ENCODE peak calls at places on chromosome 14, in five cellular contexts. Y is K562, V is cardiac fibroblast, W is ascending aorta, S is ovary. U is an unnamed sample.

GRCh38 chr14:51095854-51096823 is 1.2 kb upstream of the TRIM9 start:
- DNase-seq in S (peak), V (peak), W (no peak), Y (no peak), U (peak)

GRCh38 chr14:23539209-23539866 is 12.2 kb downstream of the ZFHX2 start:
- DNase-seq in Y (peak), V (peak), W (no peak), S (no peak), U (no peak)

GRCh38 chr14:65696801-65697200 is 284.3 kb downstream of the FUT8 start:
- DNase-seq in Y (no peak), S (no peak), W (no peak), V (peak), U (no peak)

GRCh38 chr14:101889366-101889765 is 75.0 kb upstream of the DYNC1H1 start:
- DNase-seq in V (no peak), S (no peak), W (no peak), Y (no peak), U (no peak)

GRCh38 chr14:95523818-95524448 is 7.5 kb upstream of the SYNE3 start:
- DNase-seq in V (peak), S (no peak), W (no peak), Y (peak), U (no peak)

GRCh38 chr14:68819260-68819691 is 26.4 kb upstream of the ZFP36L1 start:
- DNase-seq in S (peak), W (no peak), Y (peak), V (peak), U (no peak)

GRCh38 chr14:51521764-51522163 is 129.9 kb upstream of the FRMD6 start:
- DNase-seq in W (no peak), S (no peak), Y (no peak), V (peak), U (no peak)

GRCh38 chr14:95814363-95815225 is 62.0 kb upstream of the TUNAR start:
- DNase-seq in S (no peak), W (no peak), V (no peak), Y (no peak), U (no peak)

GRCh38 chr14:44606576-44606975 is 99.5 kb upstream of the FSCB start:
- DNase-seq in Y (no peak), S (no peak), W (no peak), V (no peak), U (no peak)

GRCh38 chr14:20652996-20653975 is 11.8 kb upstream of the OR6S1 start:
- DNase-seq in W (no peak), V (peak), Y (peak), S (no peak), U (no peak)

GRCh38 chr14:36726128-36726527 is 64.5 kb downstream of the PAX9 start:
- DNase-seq in S (no peak), W (no peak), V (no peak), Y (no peak), U (no peak)

GRCh38 chr14:65940056-65940735 is 527.7 kb downstream of the FUT8 start:
- DNase-seq in W (no peak), V (peak), Y (peak), S (no peak), U (no peak)

GRCh38 chr14:21024668-21025373 is at the start of gene NDRG2:
- DNase-seq in Y (peak), W (no peak), V (no peak), S (peak), U (no peak)

GRCh38 chr14:53710615-53711014 is 246.0 kb downstream of the BMP4 start:
- DNase-seq in V (no peak), W (no peak), S (no peak), Y (no peak), U (no peak)

GRCh38 chr14:30608533-30609006 is 13.5 kb upstream of the SCFD1 start:
- DNase-seq in V (peak), S (no peak), W (no peak), Y (no peak), U (no peak)
- TF ChIP-seq CTCF in V (peak), S (no peak), W (no peak), Y (no peak), U (no peak)

GRCh38 chr14:55730602-55731001 is 150.6 kb downstream of the KTN1 start:
- DNase-seq in V (no peak), Y (no peak), S (no peak), W (no peak), U (no peak)

GRCh38 chr14:55731247-55731872 is 151.4 kb downstream of the KTN1 start:
- DNase-seq in Y (no peak), W (no peak), V (no peak), S (no peak), U (no peak)

GRCh38 chr14:55733609-55734008 is 153.6 kb downstream of the KTN1 start:
- DNase-seq in V (no peak), Y (no peak), W (no peak), S (no peak), U (no peak)

GRCh38 chr14:55734731-55735130 is 154.7 kb downstream of the KTN1 start:
- DNase-seq in W (no peak), S (no peak), Y (no peak), V (no peak), U (no peak)

DNA sequence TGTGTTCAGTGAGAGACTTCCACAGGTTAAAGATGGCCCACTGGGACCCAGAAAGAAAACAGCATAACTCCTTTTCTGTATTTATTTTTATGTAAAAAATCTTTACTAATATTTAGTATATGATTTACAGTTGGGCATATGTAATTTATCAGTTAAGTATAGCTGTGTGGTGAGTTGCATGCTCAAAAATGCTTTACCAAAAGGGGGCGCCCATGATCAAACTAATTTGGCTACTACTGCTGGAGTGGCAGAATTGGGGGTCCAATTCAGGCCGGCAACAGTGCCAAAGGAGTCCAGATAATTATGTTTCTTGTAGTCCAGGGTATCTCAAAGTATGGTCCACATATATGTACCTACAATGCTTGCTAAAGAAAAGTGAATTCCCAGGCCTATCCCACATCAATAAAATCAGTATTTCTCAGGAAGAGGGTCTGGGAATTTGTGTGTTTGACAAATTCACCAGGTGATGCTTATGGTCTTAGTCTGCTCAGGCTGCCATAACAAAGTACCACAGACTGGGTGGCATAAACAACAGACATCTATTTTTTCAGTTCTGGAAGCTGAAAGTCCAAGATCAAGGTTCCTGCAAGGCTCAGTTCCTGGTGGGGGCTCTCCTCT is 152.0 kb downstream of the KTN1 start:
- DNase-seq in W (no peak), Y (peak), V (peak), S (no peak), U (no peak)
- TF ChIP-seq CTCF in W (peak), Y (peak), V (peak), S (no peak), U (no peak)

GRCh38 chr14:75979071-75979571 is 2.7 kb downstream of the TGFB3 start:
- DNase-seq in V (peak), Y (peak), W (no peak), S (peak), U (no peak)
- TF ChIP-seq CTCF in V (peak), Y (peak), W (peak), S (peak), U (no peak)

GRCh38 chr14:59346329-59346728 is 118.9 kb downstream of the GPR135 start:
- DNase-seq in Y (no peak), S (no peak), V (peak), W (no peak), U (no peak)

GRCh38 chr14:59346796-59347510 is 118.2 kb downstream of the GPR135 start:
- DNase-seq in V (peak), S (no peak), W (no peak), Y (no peak), U (no peak)

GRCh38 chr14:59347511-59347900 is 117.7 kb downstream of the GPR135 start:
- DNase-seq in S (no peak), W (no peak), V (no peak), Y (no peak), U (no peak)

GRCh38 chr14:59347915-59348314 is 117.3 kb downstream of the GPR135 start:
- DNase-seq in Y (no peak), V (no peak), S (no peak), W (no peak), U (no peak)

GRCh38 chr14:59349154-59349772 is 115.9 kb downstream of the GPR135 start:
- DNase-seq in W (no peak), V (no peak), Y (no peak), S (no peak), U (no peak)
- TF ChIP-seq CTCF in W (no peak), V (no peak), Y (no peak), S (no peak), U (no peak)

DNA sequence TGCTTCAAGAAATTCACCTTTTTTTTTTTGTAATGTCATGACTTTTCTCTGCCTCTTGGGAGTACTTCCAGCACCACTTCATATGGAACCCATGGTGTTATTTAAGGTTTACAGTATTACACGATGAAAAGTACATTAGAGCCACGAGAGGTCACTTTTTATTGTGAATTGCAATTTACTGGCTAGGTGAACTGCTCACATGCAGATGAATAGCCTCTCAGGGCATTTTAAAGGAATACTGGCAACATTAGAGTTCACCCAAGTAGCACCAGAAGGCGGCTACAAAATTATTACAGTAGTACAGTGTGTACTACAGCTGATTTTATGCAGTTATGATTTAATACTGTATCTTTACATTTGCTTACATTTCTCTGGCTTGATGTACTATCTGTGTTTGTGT is 99.1 kb upstream of the PPP4R3A start:
- DNase-seq in V (no peak), S (no peak), Y (no peak), W (no peak), U (no peak)
- TF ChIP-seq CTCF in V (no peak), S (no peak), Y (no peak), W (no peak), U (no peak)

U was measured in omental fat pad.